ENCODE peak calls at places on chromosomes 2 and 18, in seven cellular contexts. S is transverse colon, X is SK-N-SH, O is suprapubic skin, E is prostate gland, M is esophagus muscularis mucosa, R is HCT116. L is an unnamed sample. For H3K27me3, the result is how much of the 10 kb centered on the place peaks cover.

GRCh38 chr2:36455011-36455410 is 99.4 kb downstream of the CRIM1 start:
- DNase-seq in X (no peak), O (no peak), E (no peak), R (no peak), M (no peak), S (no peak), L (no peak)

GRCh38 chr2:66445076-66445724 is 10.3 kb downstream of the MEIS1 start:
- DNase-seq in X (no peak), S (no peak), E (no peak), R (no peak), O (no peak), M (no peak), L (peak)

GRCh38 chr2:168139791-168140190 is 107.6 kb downstream of the STK39 start:
- DNase-seq in O (no peak), R (no peak), S (no peak), M (no peak), E (no peak), X (peak), L (no peak)

GRCh38 chr2:64017811-64018714 is 1.2 kb downstream of the VPS54 start:
- DNase-seq in M (no peak), X (peak), S (peak), O (no peak), R (no peak), E (peak), L (no peak)

GRCh38 chr2:88082781-88083180 is 15.2 kb downstream of the SMYD1 start:
- DNase-seq in M (no peak), E (no peak), O (no peak), X (no peak), R (no peak), S (no peak), L (no peak)

GRCh38 chr2:134927195-134927594 is 8.6 kb downstream of the CCNT2 start:
- DNase-seq in X (no peak), O (no peak), M (no peak), E (no peak), R (no peak), S (no peak), L (no peak)

GRCh38 chr18:58727776-58728500 is 56.7 kb downstream of the MALT1 start:
- DNase-seq in R (no peak), E (no peak), M (no peak), O (no peak), X (no peak), S (no peak), L (no peak)

GRCh38 chr2:57160976-57161375 is 885.6 kb upstream of the VRK2 start:
- DNase-seq in M (no peak), X (no peak), S (no peak), O (no peak), E (no peak), R (no peak), L (no peak)

GRCh38 chr2:159052157-159052561 is 83.7 kb downstream of the TANC1 start:
- DNase-seq in S (no peak), O (no peak), M (no peak), X (peak), E (no peak), R (no peak), L (no peak)

GRCh38 chr2:133711806-133712205 is 143.5 kb upstream of the NCKAP5 start:
- DNase-seq in S (no peak), O (no peak), X (no peak), M (no peak), E (no peak), R (no peak), L (no peak)

GRCh38 chr2:194346189-194346588 is 1310.8 kb upstream of the SLC39A10 start:
- DNase-seq in O (no peak), R (no peak), E (no peak), X (no peak), M (no peak), S (no peak), L (no peak)

GRCh38 chr2:85355521-85355920 is 952 bp downstream of the ELMOD3 start:
- DNase-seq in M (no peak), S (no peak), X (no peak), O (no peak), E (no peak), R (no peak), L (no peak)

GRCh38 chr2:137948894-137949293 is 15.4 kb upstream of the HNMT start:
- DNase-seq in S (no peak), R (no peak), M (no peak), E (no peak), O (no peak), X (no peak), L (no peak)

GRCh38 chr18:53941601-53942335 is 282.7 kb downstream of the MBD2 start:
- DNase-seq in E (no peak), X (no peak), R (no peak), O (no peak), S (no peak), M (no peak), L (no peak)

GRCh38 chr2:149573760-149574159 is 13.8 kb downstream of the MMADHC start:
- DNase-seq in E (no peak), R (no peak), O (no peak), S (no peak), X (no peak), M (no peak), L (no peak)

GRCh38 chr2:72211777-72212515 is 64.3 kb upstream of the CYP26B1 start:
- DNase-seq in S (no peak), O (no peak), X (no peak), R (no peak), M (no peak), E (no peak), L (no peak)

GRCh38 chr2:217685255-217685605 is 317.6 kb downstream of the TNS1 start:
- DNase-seq in M (no peak), R (peak), X (no peak), E (peak), O (no peak), S (peak), L (no peak)

GRCh38 chr2:230319211-230319862 is 7.7 kb upstream of the SP140L start:
- DNase-seq in E (no peak), M (peak), O (no peak), X (no peak), R (no peak), S (peak), L (no peak)
- TF ChIP-seq POLR2AphosphoS5 in E (no peak), M (no peak), O (no peak), X (no peak), R (no peak), S (no peak), L (peak)

GRCh38 chr18:21910906-21911305 is 170.3 kb downstream of the MIB1 start:
- DNase-seq in S (no peak), E (no peak), M (peak), X (no peak), R (no peak), O (no peak), L (no peak)
- H3K27me3 ChIP-seq in S (under half), E (under half), M (under half), X (under half), R (under half), O (under half), L (under half)

GRCh38 chr18:70366174-70366573 is 77.3 kb downstream of the SOCS6 start:
- DNase-seq in R (no peak), M (no peak), E (no peak), O (no peak), S (no peak), X (no peak), L (no peak)
- TF ChIP-seq POLR2AphosphoS5 in R (no peak), M (no peak), E (no peak), O (no peak), S (no peak), X (no peak), L (no peak)

GRCh38 chr2:86789687-86790133 is 1.0 kb downstream of the CD8A start:
- DNase-seq in S (no peak), X (peak), E (no peak), R (no peak), O (no peak), M (peak), L (no peak)
- H3K27me3 ChIP-seq in S (half or more), X (under half), E (under half), R (under half), O (half or more), M (half or more), L (under half)

DNA sequence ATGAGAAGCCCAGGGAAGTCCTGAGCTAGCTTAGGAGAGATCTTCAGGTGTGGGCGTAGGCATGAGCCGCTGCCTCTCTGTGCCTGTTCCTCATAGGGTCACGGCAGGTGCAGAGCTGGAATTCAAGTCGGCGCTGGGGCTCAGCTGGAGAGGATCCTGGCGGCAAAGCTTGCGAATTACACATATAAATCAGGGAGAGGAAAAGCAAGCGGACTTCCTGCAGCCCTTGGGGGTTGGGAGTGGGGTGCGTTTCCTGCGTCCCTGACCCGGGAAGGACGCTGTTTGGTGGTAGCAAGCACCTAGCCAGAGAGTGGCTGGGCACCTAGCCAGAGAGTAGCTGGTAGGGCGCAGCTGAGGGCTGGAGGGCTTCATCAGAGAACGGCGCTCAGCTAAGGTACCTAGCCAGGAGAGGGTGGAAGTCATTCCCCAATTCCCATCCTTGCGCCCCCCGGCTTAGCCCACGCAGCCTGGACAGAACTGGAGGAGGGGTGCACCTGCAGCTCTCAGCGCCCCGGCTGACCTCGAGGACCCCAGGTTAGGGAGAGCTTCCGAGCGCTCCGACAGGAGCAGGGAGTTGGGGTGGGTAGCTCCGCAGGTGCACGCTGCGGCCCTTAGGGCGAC is 459 bp upstream of the EFR3B start:
- DNase-seq in E (peak), X (peak), S (peak), M (no peak), O (peak), R (peak), L (no peak)
- TF ChIP-seq POLR2AphosphoS5 in E (no peak), X (no peak), S (peak), M (no peak), O (no peak), R (no peak), L (no peak)